ENCODE peak calls at places on chromosomes 11 and 22, in five cellular contexts. F is A549, L is HepG2, C is Panc1, U is SK-N-SH. J is an unnamed sample.

GRCh38 chr22:50266994-50267393 is 3.2 kb downstream of the MAPK11 start:
- DNase-seq in F (no peak), L (no peak), C (no peak), U (no peak), J (no peak)

GRCh38 chr11:17822021-17822781 is 87.6 kb downstream of the KCNC1 start:
- DNase-seq in F (no peak), L (no peak), C (no peak), U (no peak), J (no peak)

GRCh38 chr22:26547837-26548236 is 35.6 kb upstream of the TFIP11 start:
- DNase-seq in F (no peak), L (no peak), C (no peak), U (no peak), J (no peak)

GRCh38 chr11:111975076-111975806 is 38.1 kb downstream of the DIXDC1 start:
- DNase-seq in F (no peak), L (no peak), C (no peak), U (no peak), J (no peak)

GRCh38 chr11:66195867-66196266 is 72.6 kb upstream of the RAB1B start:
- DNase-seq in F (no peak), L (peak; percentile 44), C (no peak), U (no peak), J (no peak)

GRCh38 chr11:14414470-14415461 is 55.8 kb upstream of the RRAS2 start:
- DNase-seq in F (no peak), L (no peak), C (no peak), U (no peak), J (no peak)

GRCh38 chr11:65506316-65506769 is 7.5 kb downstream of the MALAT1 start:
- DNase-seq in F (no peak), L (no peak), C (peak; percentile 46), U (no peak), J (no peak)

GRCh38 chr11:114077482-114078305 is 18.2 kb downstream of the ZBTB16 start:
- DNase-seq in F (no peak), L (no peak), C (no peak), U (no peak), J (peak; percentile 75)

GRCh38 chr11:27934830-27935145 is 173.2 kb downstream of the KIF18A start:
- DNase-seq in F (peak; percentile 83), L (no peak), C (no peak), U (peak; percentile 4), J (no peak)

GRCh38 chr11:2582436-2582931 is 117.3 kb downstream of the KCNQ1OT1 start:
- DNase-seq in F (no peak), L (no peak), C (no peak), U (peak; percentile 81), J (no peak)

GRCh38 chr22:19610518-19611253 is 86.5 kb upstream of the CLDN5 start:
- DNase-seq in F (no peak), L (no peak), C (no peak), U (no peak), J (no peak)

GRCh38 chr11:24163146-24163545 is 333.7 kb upstream of the LUZP2 start:
- DNase-seq in F (no peak), L (no peak), C (no peak), U (no peak), J (no peak)

GRCh38 chr22:36761553-36762240 is 14.2 kb downstream of the IFT27 start:
- DNase-seq in F (no peak), L (no peak), C (no peak), U (no peak), J (no peak)

GRCh38 chr22:29716814-29717213 is 3.0 kb upstream of the CABP7 start:
- DNase-seq in F (no peak), L (peak; percentile 84), C (no peak), U (no peak), J (peak; percentile 43)

GRCh38 chr11:70174846-70175764 is 28.0 kb upstream of the FADD start:
- DNase-seq in F (no peak), L (no peak), C (no peak), U (no peak), J (no peak)

GRCh38 chr22:41517172-41518047 is 26.9 kb downstream of the POLR3H start:
- DNase-seq in F (peak; percentile 63), L (peak; percentile 27), C (no peak), U (peak; percentile 75), J (no peak)

GRCh38 chr11:132448334-132448995 is 1078.0 kb downstream of the NTM start:
- DNase-seq in F (no peak), L (no peak), C (no peak), U (no peak), J (no peak)

GRCh38 chr11:103395612-103396011 is 286.4 kb downstream of the DYNC2H1 start:
- DNase-seq in F (no peak), L (peak; percentile 1), C (no peak), U (no peak), J (no peak)

GRCh38 chr11:15720460-15720859 is 605.7 kb downstream of the INSC start:
- DNase-seq in F (no peak), L (no peak), C (no peak), U (no peak), J (no peak)

GRCh38 chr11:71305041-71305440 is 52.7 kb upstream of the SHANK2 start:
- DNase-seq in F (no peak), L (no peak), C (no peak), U (no peak), J (no peak)

GRCh38 chr22:29003975-29004646 is 57.5 kb downstream of the C22orf31 start:
- DNase-seq in F (no peak), L (peak; percentile 43), C (no peak), U (no peak), J (no peak)

GRCh38 chr11:37967635-37968034 is 1369.6 kb upstream of the RAG2 start:
- DNase-seq in F (no peak), L (no peak), C (no peak), U (no peak), J (no peak)

GRCh38 chr11:63901660-63902059 is 15.3 kb downstream of the RCOR2 start:
- DNase-seq in F (no peak), L (no peak), C (no peak), U (peak; percentile 45), J (no peak)

GRCh38 chr22:48692734-48693376 is 1134.8 kb downstream of the BRD1 start:
- DNase-seq in F (no peak), L (peak; percentile 73), C (no peak), U (no peak), J (no peak)

GRCh38 chr11:110474578-110474977 is 44.8 kb downstream of the FDX1 start:
- DNase-seq in F (no peak), L (no peak), C (no peak), U (no peak), J (no peak)

GRCh38 chr11:76369406-76369805 is 11.5 kb downstream of the THAP12 start:
- DNase-seq in F (no peak), L (no peak), C (no peak), U (no peak), J (no peak)

GRCh38 chr22:46665751-46666280 is 45.6 kb downstream of the GRAMD4 start:
- DNase-seq in F (no peak), L (no peak), C (no peak), U (no peak), J (no peak)

GRCh38 chr11:2517016-2517385 is 72.2 kb downstream of the KCNQ1 start:
- DNase-seq in F (no peak), L (no peak), C (no peak), U (peak; percentile 22), J (no peak)

GRCh38 chr11:20131744-20132666 is 28.3 kb downstream of the DBX1 start:
- DNase-seq in F (peak; percentile 74), L (peak; percentile 35), C (no peak), U (peak; percentile 47), J (peak; percentile 18)

GRCh38 chr11:2178906-2179494 is 7.4 kb upstream of the TH start:
- DNase-seq in F (no peak), L (peak; percentile 32), C (no peak), U (no peak), J (no peak)

GRCh38 chr11:67301951-67302516 is 1.3 kb upstream of the SSH3 start:
- DNase-seq in F (no peak), L (no peak), C (no peak), U (no peak), J (no peak)
- TF ChIP-seq REST in F (no peak), L (no peak), C (no peak), U (no peak), J (no peak)

GRCh38 chr22:35033635-35034296 is 32.2 kb upstream of the ISX start:
- DNase-seq in F (no peak), L (no peak), C (no peak), U (no peak), J (no peak)
- TF ChIP-seq REST in F (no peak), L (no peak), C (no peak), U (no peak), J (no peak)

GRCh38 chr11:73189723-73190556 is 28.1 kb upstream of the P2RY2 start:
- DNase-seq in F (no peak), L (no peak), C (no peak), U (no peak), J (no peak)

GRCh38 chr11:73189315-73189714 is 28.8 kb upstream of the P2RY2 start:
- DNase-seq in F (no peak), L (no peak), C (no peak), U (no peak), J (peak; percentile 58)

GRCh38 chr11:73191151-73191550 is 26.9 kb upstream of the P2RY2 start:
- DNase-seq in F (no peak), L (no peak), C (no peak), U (no peak), J (no peak)

GRCh38 chr11:73192272-73192671 is 25.8 kb upstream of the P2RY2 start:
- DNase-seq in F (no peak), L (no peak), C (no peak), U (no peak), J (no peak)

GRCh38 chr11:73190557-73190885 is 27.6 kb upstream of the P2RY2 start:
- DNase-seq in F (no peak), L (no peak), C (no peak), U (no peak), J (no peak)
- TF ChIP-seq REST in F (no peak), L (no peak), C (no peak), U (no peak), J (no peak)

DNA sequence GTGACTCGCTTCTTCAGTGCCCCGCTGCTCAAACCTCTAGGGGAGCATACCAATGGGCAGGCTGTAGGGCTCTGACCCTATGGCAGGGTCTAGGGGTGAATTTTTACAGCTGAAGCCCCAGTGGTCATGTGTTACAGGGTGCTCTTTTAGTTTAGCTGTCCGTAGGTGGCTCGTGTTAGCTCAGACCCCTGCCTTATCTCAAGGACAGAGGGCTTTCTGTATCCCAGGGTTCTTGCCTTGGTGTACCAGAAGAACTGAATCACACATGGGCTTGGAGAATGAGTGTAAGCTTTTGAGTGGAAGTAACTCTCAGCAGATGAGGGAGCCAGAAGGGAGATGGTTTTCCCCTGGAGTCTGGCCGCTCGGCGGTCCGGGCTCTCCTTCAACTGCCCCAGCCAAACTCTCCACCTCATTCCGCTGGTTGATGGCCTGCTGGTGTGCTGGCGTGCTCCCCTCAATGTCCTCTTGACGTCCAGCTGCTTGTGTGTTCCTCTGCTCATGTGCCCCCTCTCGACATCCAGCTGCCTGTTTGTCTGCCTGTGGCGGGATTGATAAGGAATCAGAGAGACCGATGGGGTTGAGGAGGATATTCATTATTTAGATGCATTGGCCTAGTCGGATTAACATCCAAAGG is 37.5 kb downstream of the BIRC2 start:
- DNase-seq in F (no peak), L (no peak), C (no peak), U (peak; percentile 36), J (no peak)
- TF ChIP-seq REST in F (no peak), L (no peak), C (no peak), U (no peak), J (no peak)

GRCh38 chr11:83092488-83093384 is 21.0 kb upstream of the RAB30 start:
- DNase-seq in F (peak; percentile 50), L (peak; percentile 98), C (no peak), U (peak; percentile 61), J (no peak)
- TF ChIP-seq REST in F (no peak), L (peak; percentile 66), C (no peak), U (no peak), J (no peak)

J was measured in HL-60.